ENCODE peak calls at places on chromosome 10, in five cellular contexts. V is heart right ventricle, C is cardiac fibroblast, B is left ventricle myocardium inferior, O is sigmoid colon. Z is an unnamed sample.

GRCh38 chr10:380313-380955 is 245.2 kb downstream of the ZMYND11 start:
- DNase-seq in B (no peak), C (no peak), O (peak), V (no peak), Z (no peak)

GRCh38 chr10:124977648-124978375 is 35.9 kb downstream of the ZRANB1 start:
- DNase-seq in O (no peak), C (no peak), B (no peak), V (no peak), Z (no peak)

GRCh38 chr10:80259405-80259871 is 30.0 kb downstream of the MAT1A start:
- DNase-seq in C (peak), B (no peak), O (no peak), V (no peak), Z (no peak)

GRCh38 chr10:52483587-52483986 is 169.5 kb downstream of the DKK1 start:
- DNase-seq in C (no peak), V (no peak), O (no peak), B (no peak), Z (no peak)

GRCh38 chr10:5992398-5992797 is 15.1 kb upstream of the IL15RA start:
- DNase-seq in B (no peak), O (no peak), V (no peak), C (no peak), Z (no peak)

GRCh38 chr10:614772-615582 is 74.5 kb downstream of the DIP2C start:
- DNase-seq in V (no peak), C (no peak), O (no peak), B (no peak), Z (no peak)

GRCh38 chr10:4346257-4346656 is 479.8 kb upstream of the AKR1E2 start:
- DNase-seq in V (no peak), C (no peak), B (no peak), O (no peak), Z (no peak)

GRCh38 chr10:88270871-88271713 is 312.0 kb downstream of the RNLS start:
- DNase-seq in O (no peak), C (peak), V (no peak), B (no peak), Z (no peak)

GRCh38 chr10:64976150-64976549 is 1454.9 kb downstream of the REEP3 start:
- DNase-seq in V (no peak), C (no peak), O (no peak), B (no peak), Z (no peak)

GRCh38 chr10:64973391-64973790 is 1452.2 kb downstream of the REEP3 start:
- DNase-seq in O (no peak), V (no peak), B (no peak), C (no peak), Z (no peak)

GRCh38 chr10:64977912-64978311 is 1456.7 kb downstream of the REEP3 start:
- DNase-seq in C (no peak), V (no peak), B (no peak), O (no peak), Z (no peak)
- TF ChIP-seq CTCF in C (no peak), V (no peak), B (peak), O (no peak), Z (no peak)

GRCh38 chr10:111281516-111281915 is 204.7 kb downstream of the ADRA2A start:
- DNase-seq in V (peak), O (no peak), C (peak), B (no peak), Z (peak)
- TF ChIP-seq CTCF in V (no peak), O (no peak), C (no peak), B (peak), Z (no peak)

GRCh38 chr10:13536674-13537366 is 8.0 kb upstream of the BEND7 start:
- DNase-seq in B (peak), C (peak), V (peak), O (no peak), Z (peak)
- TF ChIP-seq CTCF in B (peak), C (peak), V (peak), O (no peak), Z (peak)

DNA sequence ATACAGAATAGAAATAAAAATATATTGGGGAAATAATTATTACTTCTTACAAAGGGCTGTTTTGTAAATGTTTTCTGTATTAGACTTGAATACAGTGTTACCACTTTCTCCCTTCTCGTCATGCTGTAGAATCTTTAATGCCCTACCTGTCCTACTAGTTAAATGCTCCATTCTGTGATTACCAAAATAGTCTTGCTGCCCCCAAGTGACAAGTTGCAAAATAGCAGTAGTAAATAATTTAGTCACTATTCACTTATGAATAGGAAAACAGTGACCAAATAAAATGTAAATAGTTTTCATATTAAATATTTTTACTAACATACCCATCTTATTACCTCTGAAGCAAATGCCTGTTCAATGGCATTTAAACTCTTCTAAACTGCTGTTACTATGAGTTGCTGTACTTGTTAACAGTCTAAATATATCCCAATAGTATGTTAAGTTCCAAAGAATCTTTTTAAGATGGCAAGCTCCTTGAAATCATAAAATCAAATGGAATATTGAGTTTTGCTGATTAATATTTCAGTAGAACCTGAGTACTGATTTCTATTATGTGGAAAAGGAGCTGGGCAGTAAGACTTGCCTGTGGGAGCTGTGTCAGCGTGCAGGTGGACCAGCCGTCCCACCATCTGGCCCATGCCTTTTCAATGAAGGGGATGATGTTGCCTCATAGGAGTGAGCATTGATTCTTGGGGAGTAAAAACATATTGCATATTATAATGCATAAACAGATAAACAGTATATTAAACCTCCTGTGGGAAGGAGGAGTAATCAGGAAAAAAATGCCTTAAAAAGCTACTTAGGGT is 18.1 kb upstream of the OIT3 start:
- DNase-seq in O (no peak), C (peak), V (no peak), B (no peak), Z (peak)
- TF ChIP-seq CTCF in O (no peak), C (peak), V (no peak), B (peak), Z (peak)

DNA sequence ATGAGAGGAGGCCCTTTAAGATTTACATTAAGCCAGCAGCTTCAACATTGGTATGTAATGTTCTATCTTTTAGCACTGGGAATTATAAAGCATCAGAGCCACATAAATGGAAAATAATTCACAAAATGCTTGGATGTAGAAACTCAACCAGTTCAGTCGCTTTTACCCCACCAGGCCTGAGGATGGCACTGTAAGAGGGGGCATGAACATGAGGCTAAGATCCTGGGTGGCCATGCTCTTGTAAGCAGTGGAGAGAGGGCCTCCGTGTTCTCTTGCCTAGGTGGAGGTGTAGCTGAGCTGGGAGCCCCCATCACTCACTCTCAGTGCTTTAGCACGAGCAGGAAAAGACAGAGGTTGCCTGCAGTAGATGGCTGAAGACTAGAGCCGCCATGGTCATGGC is 238.8 kb downstream of the FANK1 start:
- DNase-seq in B (no peak), C (peak), V (no peak), O (no peak), Z (no peak)
- TF ChIP-seq CTCF in B (no peak), C (no peak), V (no peak), O (no peak), Z (no peak)

GRCh38 chr10:30645340-30645827 is 15.8 kb upstream of the LYZL2 start:
- DNase-seq in V (peak), B (peak), O (peak), C (peak), Z (no peak)
- TF ChIP-seq CTCF in V (no peak), B (no peak), O (no peak), C (no peak), Z (no peak)

DNA sequence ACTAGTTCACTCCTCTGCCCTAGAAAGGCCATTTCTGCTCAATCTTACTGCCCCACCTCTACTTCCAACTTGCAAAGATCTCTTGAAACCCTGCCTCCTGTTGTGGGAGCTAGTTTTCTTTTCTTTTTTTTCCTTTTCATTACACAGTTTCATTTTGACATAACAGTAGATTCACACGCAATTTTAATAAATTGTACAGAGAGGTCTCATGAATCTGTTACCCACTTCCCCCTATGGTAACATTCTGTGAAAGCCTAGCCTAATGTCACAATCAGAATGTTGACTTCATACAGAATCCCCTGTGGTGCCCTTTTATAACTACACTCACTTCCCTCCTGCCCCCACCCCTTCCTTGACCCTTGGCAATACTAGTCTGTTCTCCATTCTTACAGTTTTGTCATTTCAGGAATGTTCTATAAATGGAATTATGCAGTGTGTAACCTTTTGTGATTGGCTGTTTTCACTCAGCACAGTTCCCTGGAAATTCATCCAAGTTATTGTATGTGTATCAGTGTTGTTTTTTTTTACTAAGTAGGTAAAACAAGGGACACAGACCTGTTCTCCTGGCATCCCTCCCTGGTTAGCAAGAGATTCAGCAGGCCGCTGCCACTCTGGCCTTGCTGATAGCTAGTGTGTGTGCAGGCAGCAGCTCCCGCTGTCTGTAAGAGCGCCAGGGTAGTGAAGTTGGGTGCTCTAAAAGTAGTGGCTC is 21.5 kb downstream of the CHST3 start:
- DNase-seq in O (no peak), V (peak), B (no peak), C (peak), Z (no peak)
- TF ChIP-seq CTCF in O (no peak), V (no peak), B (peak), C (no peak), Z (no peak)

Z was measured in Calu3.